ENCODE peak calls at places on chromosome 9, in eight cellular contexts. N is heart left ventricle, L is neural progenitor cell, C is tibial nerve, Y is adipocyte, P is small intestine, I is gastrocnemius medialis, W is right cardiac atrium. K is an unnamed sample.

GRCh38 chr9:74007833-74008232 is 489.3 kb upstream of the RORB start:
- DNase-seq in I (no peak), C (no peak), Y (no peak), N (no peak), P (no peak), L (no peak), W (no peak), K (no peak)

GRCh38 chr9:113901196-113901818 is 25.2 kb downstream of the ZNF618 start:
- DNase-seq in Y (no peak), W (peak; percentile 37), L (peak; percentile 18), I (no peak), C (no peak), N (no peak), P (no peak), K (no peak)

GRCh38 chr9:10250200-10250599 is 362.6 kb downstream of the PTPRD start:
- DNase-seq in C (no peak), Y (peak; percentile 79), P (no peak), W (no peak), L (no peak), N (no peak), I (no peak), K (no peak)

GRCh38 chr9:82513242-82513750 is 524.7 kb downstream of the SPATA31D1 start:
- DNase-seq in L (no peak), Y (peak; percentile 14), P (no peak), C (no peak), N (peak; percentile 5), I (no peak), W (no peak), K (no peak)

GRCh38 chr9:93155716-93156474 is 21.8 kb upstream of the NINJ1 start:
- DNase-seq in I (no peak), C (no peak), L (no peak), W (no peak), N (no peak), Y (no peak), P (no peak), K (no peak)

GRCh38 chr9:31302620-31303418 is 1081.6 kb upstream of the ACO1 start:
- DNase-seq in C (no peak), W (no peak), N (no peak), P (no peak), Y (no peak), L (no peak), I (no peak), K (no peak)

GRCh38 chr9:91147079-91147708 is 214.5 kb downstream of the AUH start:
- DNase-seq in C (no peak), W (no peak), I (no peak), N (no peak), Y (no peak), L (peak; percentile 71), P (no peak), K (no peak)

GRCh38 chr9:17807670-17808282 is 228.9 kb downstream of the SH3GL2 start:
- DNase-seq in Y (no peak), W (no peak), C (no peak), N (no peak), L (no peak), P (peak; percentile 8), I (no peak), K (peak; percentile 55)

GRCh38 chr9:99778308-99778707 is 43.4 kb upstream of the NR4A3 start:
- DNase-seq in W (no peak), P (no peak), I (no peak), N (no peak), L (no peak), Y (peak; percentile 68), C (no peak), K (no peak)

GRCh38 chr9:90921104-90921503 is 119.5 kb downstream of the SYK start:
- DNase-seq in Y (peak; percentile 14), I (peak; percentile 95), L (no peak), P (no peak), C (no peak), W (peak; percentile 77), N (peak; percentile 72), K (peak; percentile 83)

GRCh38 chr9:137744632-137745183 is 125.9 kb downstream of the EHMT1 start:
- DNase-seq in I (no peak), P (no peak), W (no peak), N (no peak), L (no peak), C (no peak), Y (no peak), K (no peak)

GRCh38 chr9:124774131-124774978 is 2.6 kb upstream of the OLFML2A start:
- DNase-seq in C (peak; percentile 93), Y (peak; percentile 93), P (peak; percentile 83), L (peak; percentile 88), N (peak; percentile 82), I (peak; percentile 66), W (peak; percentile 77), K (peak; percentile 90)

DNA sequence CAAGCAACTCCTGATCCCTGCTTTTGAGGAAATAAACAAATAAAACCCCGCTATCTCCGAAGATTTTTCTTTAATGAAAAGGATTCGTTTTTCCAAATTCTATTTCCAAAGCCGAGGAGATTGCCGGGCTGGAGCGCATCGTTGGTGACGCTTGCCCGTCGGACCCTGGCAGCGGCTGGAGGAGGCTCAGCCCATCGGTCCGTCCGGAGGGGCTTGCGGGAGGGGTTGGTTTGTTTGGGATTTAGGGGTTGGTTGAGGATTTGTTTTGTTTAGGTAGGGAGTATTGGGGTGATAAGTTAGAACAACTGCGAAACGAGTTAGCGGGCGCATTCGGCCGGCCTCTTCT is 20.8 kb downstream of the URM1 start:
- DNase-seq in W (no peak), N (no peak), P (no peak), I (no peak), L (no peak), Y (no peak), C (no peak), K (no peak)
- H3K4me1 ChIP-seq in W (no peaks in the 10 kb centered on the region), N (no peaks in the 10 kb centered on the region), P (no peaks in the 10 kb centered on the region), I (no peaks in the 10 kb centered on the region), L (peaks cover 21% of the 10 kb centered on the region), Y (peaks cover 3% of the 10 kb centered on the region), C (no peaks in the 10 kb centered on the region), K (peaks cover 2% of the 10 kb centered on the region)

GRCh38 chr9:131417264-131418142 is 23.6 kb downstream of the PRRC2B start:
- DNase-seq in W (no peak), Y (no peak), C (no peak), I (no peak), L (no peak), P (no peak), N (no peak), K (no peak)

GRCh38 chr9:131418143-131419028 is 24.5 kb downstream of the PRRC2B start:
- DNase-seq in P (peak; percentile 51), C (no peak), W (no peak), L (peak; percentile 75), N (no peak), Y (peak; percentile 50), I (peak; percentile 66), K (peak; percentile 77)

GRCh38 chr9:131419029-131419614 is 25.2 kb downstream of the PRRC2B start:
- DNase-seq in I (no peak), L (no peak), C (no peak), Y (peak; percentile 40), W (no peak), N (no peak), P (no peak), K (no peak)

GRCh38 chr9:131419716-131420115 is 25.8 kb downstream of the PRRC2B start:
- DNase-seq in C (no peak), W (no peak), I (no peak), Y (no peak), N (no peak), P (no peak), L (no peak), K (no peak)

GRCh38 chr9:131416509-131416908 is 22.6 kb downstream of the PRRC2B start:
- DNase-seq in I (no peak), Y (no peak), W (no peak), L (no peak), N (no peak), P (no peak), C (no peak), K (no peak)
- H3K4me1 ChIP-seq in I (peaks cover 88% of the 10 kb centered on the region), Y (peaks cover 35% of the 10 kb centered on the region), W (peaks cover 34% of the 10 kb centered on the region), L (peaks cover 60% of the 10 kb centered on the region), N (peaks cover 57% of the 10 kb centered on the region), P (peaks cover 31% of the 10 kb centered on the region), C (peaks cover 4% of the 10 kb centered on the region), K (peaks cover 61% of the 10 kb centered on the region)

GRCh38 chr9:136570916-136571315 is 25.1 kb upstream of the NOTCH1 start:
- DNase-seq in Y (no peak), P (no peak), C (no peak), W (peak; percentile 50), I (no peak), N (no peak), L (no peak), K (no peak)

GRCh38 chr9:136567651-136568287 is 21.9 kb upstream of the NOTCH1 start:
- DNase-seq in W (peak; percentile 82), I (no peak), Y (peak; percentile 87), C (peak; percentile 71), N (peak; percentile 79), L (peak; percentile 64), P (peak; percentile 48), K (peak; percentile 76)

GRCh38 chr9:136570191-136570845 is 24.5 kb upstream of the NOTCH1 start:
- DNase-seq in C (no peak), N (no peak), W (no peak), I (no peak), L (no peak), P (no peak), Y (no peak), K (no peak)

GRCh38 chr9:136568288-136569081 is 22.6 kb upstream of the NOTCH1 start:
- DNase-seq in Y (no peak), N (no peak), W (no peak), P (no peak), I (no peak), C (no peak), L (no peak), K (no peak)

DNA sequence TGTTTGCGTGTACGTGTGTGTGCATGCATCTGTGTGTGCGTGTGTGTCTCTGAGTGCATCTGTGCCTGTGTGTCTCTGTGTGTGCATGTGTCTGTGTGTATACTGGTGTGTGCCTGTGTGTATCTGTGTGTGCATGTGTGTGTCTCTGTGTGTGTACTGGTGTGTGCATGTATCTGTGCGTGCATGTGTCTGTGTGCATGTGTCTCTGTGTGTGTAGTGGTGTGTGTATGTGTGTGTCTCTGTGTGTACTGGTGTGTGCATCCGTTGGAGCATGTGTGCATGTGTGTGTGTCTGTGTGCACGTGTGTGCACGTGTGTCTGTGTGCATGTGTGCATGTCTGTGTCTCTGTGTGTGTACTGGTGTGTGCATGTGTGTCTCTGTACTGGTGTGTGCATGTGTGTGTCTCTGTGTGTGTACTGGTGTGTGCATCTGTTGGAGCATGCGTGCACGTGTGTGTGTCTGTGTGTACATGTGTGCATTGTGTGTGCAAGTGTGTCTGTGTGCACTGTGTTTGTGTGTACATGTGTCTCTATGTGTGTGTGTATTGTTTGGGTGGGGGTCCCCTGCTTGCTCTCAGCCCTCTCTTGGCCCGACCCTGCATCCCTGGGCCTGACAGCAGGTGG is 23.8 kb upstream of the NOTCH1 start:
- DNase-seq in P (no peak), N (no peak), I (no peak), W (no peak), C (no peak), L (no peak), Y (no peak), K (no peak)
- H3K4me1 ChIP-seq in P (no peaks in the 10 kb centered on the region), N (peaks cover 66% of the 10 kb centered on the region), I (peaks cover 23% of the 10 kb centered on the region), W (peaks cover 30% of the 10 kb centered on the region), C (peaks cover 8% of the 10 kb centered on the region), L (peaks cover 52% of the 10 kb centered on the region), Y (peaks cover 49% of the 10 kb centered on the region), K (peaks cover 34% of the 10 kb centered on the region)

DNA sequence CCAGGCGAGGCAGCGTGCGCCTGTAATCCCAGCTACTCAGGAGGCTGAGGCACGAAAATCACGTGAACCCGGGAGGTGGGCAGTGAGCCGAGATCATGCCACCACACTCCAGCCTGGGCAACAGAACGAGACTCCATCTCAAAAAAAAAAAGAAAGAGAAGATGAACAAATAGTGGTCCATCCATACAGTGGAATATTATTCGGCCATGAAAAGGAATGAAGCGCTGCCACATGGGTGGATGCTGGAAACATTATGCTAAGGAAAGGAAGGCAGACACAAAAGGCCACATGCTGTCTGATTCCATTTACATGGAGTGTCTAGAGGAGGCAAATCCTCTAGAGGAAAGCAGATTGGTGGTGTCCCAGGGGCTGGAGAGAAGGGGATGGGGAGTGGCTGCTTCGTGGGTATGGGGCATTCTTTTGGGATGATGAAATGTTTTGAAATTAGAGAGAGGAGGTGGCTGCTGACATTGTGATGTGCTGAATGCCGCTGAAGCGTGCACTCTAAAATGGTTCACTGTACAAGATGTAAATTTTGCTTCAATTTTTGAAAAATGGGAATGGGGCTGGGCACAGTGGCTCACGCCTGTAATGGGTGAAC is 17.0 kb downstream of the PLPP7 start:
- DNase-seq in L (no peak), Y (no peak), N (no peak), P (no peak), W (no peak), C (no peak), I (no peak), K (no peak)
- H3K4me1 ChIP-seq in L (peaks cover 5% of the 10 kb centered on the region), Y (no peaks in the 10 kb centered on the region), N (peaks cover 6% of the 10 kb centered on the region), P (no peaks in the 10 kb centered on the region), W (peaks cover 10% of the 10 kb centered on the region), C (no peaks in the 10 kb centered on the region), I (peaks cover 30% of the 10 kb centered on the region), K (peaks cover 7% of the 10 kb centered on the region)

K was measured in body of pancreas.